ENCODE peak calls at places on chromosomes 11 and 22, in nine cellular contexts. F is aorta; G is activated naive CD4-positive, alpha-beta T cell treated with anti-CD3 and anti-CD28 coated beads, Interleukin-2, amount 10 ng/mL, durations not matched to agents 7 days and 5 days; L is AG08395; R is ureter; Q is CD4-positive, CD25-positive, alpha-beta regulatory T cell; V is upper lobe of left lung; P is DMS153; K is neuronal stem cell. E is an unnamed sample.
A peak's percentile ranks its signal among the peaks of the same experiment; 100 is the strongest.

GRCh38 chr22:30432520-30432919 is 7.0 kb downstream of the MTFP1 start:
- DNase-seq in F (no peak), G (no peak), L (no peak), R (no peak), Q (no peak), V (no peak), P (no peak), K (no peak), E (no peak)

GRCh38 chr11:2853401-2853800 is 32.2 kb downstream of the CDKN1C start:
- DNase-seq in F (no peak), G (no peak), L (no peak), R (no peak), Q (no peak), V (no peak), P (no peak), K (no peak), E (no peak)

GRCh38 chr11:14376920-14377319 is 17.9 kb upstream of the RRAS2 start:
- DNase-seq in F (no peak), G (no peak), L (no peak), R (no peak), Q (no peak), V (no peak), P (no peak), K (no peak), E (no peak)

GRCh38 chr11:78715639-78716311 is 141.1 kb upstream of the NARS2 start:
- DNase-seq in F (peak; percentile 89), G (peak; percentile 59), L (peak; percentile 75), R (peak; percentile 46), Q (no peak), V (no peak), P (peak; percentile 73), K (peak; percentile 59), E (peak; percentile 58)

GRCh38 chr11:116180806-116181600 is 591.8 kb downstream of the BUD13 start:
- DNase-seq in F (peak; percentile 51), G (no peak), L (no peak), R (no peak), Q (no peak), V (no peak), P (no peak), K (no peak), E (no peak)

GRCh38 chr22:43789452-43789851 is 22.7 kb downstream of the EFCAB6 start:
- DNase-seq in F (no peak), G (no peak), L (peak; percentile 96), R (no peak), Q (no peak), V (no peak), P (no peak), K (no peak), E (peak; percentile 71)

GRCh38 chr11:119626910-119627305 is 102.1 kb downstream of the NECTIN1 start:
- DNase-seq in F (no peak), G (no peak), L (no peak), R (no peak), Q (no peak), V (peak; percentile 60), P (no peak), K (no peak), E (no peak)

GRCh38 chr22:38259370-38259769 is 13.4 kb downstream of the TMEM184B start:
- DNase-seq in F (no peak), G (no peak), L (no peak), R (no peak), Q (no peak), V (no peak), P (no peak), K (no peak), E (no peak)

GRCh38 chr11:46066335-46066734 is 54.9 kb downstream of the PHF21A start:
- DNase-seq in F (no peak), G (no peak), L (no peak), R (peak; percentile 43), Q (no peak), V (no peak), P (no peak), K (no peak), E (no peak)

GRCh38 chr11:48177661-48178060 is 38.9 kb upstream of the OR4B1 start:
- DNase-seq in F (no peak), G (no peak), L (no peak), R (no peak), Q (no peak), V (no peak), P (no peak), K (no peak), E (no peak)

GRCh38 chr11:116928845-116929244 is 91.4 kb upstream of the APOA1 start:
- DNase-seq in F (no peak), G (no peak), L (no peak), R (no peak), Q (no peak), V (no peak), P (no peak), K (no peak), E (no peak)

GRCh38 chr22:34161724-34162123 is 241.4 kb upstream of the LARGE1 start:
- DNase-seq in F (no peak), G (no peak), L (no peak), R (no peak), Q (no peak), V (no peak), P (no peak), K (no peak), E (no peak)

GRCh38 chr11:35623708-35624168 is 5.5 kb downstream of the FJX1 start:
- DNase-seq in F (no peak), G (no peak), L (no peak), R (no peak), Q (no peak), V (no peak), P (peak; percentile 4), K (no peak), E (peak; percentile 61)

GRCh38 chr11:102220728-102221467 is 96.4 kb upstream of the BIRC3 start:
- DNase-seq in F (no peak), G (no peak), L (no peak), R (no peak), Q (no peak), V (no peak), P (no peak), K (no peak), E (no peak)

GRCh38 chr11:45444796-45445195 is 158.7 kb upstream of the SYT13 start:
- DNase-seq in F (no peak), G (no peak), L (no peak), R (peak; percentile 51), Q (no peak), V (no peak), P (no peak), K (no peak), E (no peak)

GRCh38 chr11:28049338-28050216 is 58.4 kb downstream of the KIF18A start:
- DNase-seq in F (no peak), G (no peak), L (no peak), R (no peak), Q (no peak), V (no peak), P (peak; percentile 16), K (no peak), E (no peak)

GRCh38 chr11:134574425-134574824 is 162.4 kb upstream of the B3GAT1 start:
- DNase-seq in F (peak; percentile 20), G (no peak), L (no peak), R (no peak), Q (no peak), V (no peak), P (no peak), K (no peak), E (no peak)

GRCh38 chr22:25694167-25694907 is 47.7 kb upstream of the MYO18B start:
- DNase-seq in F (no peak), G (no peak), L (no peak), R (no peak), Q (no peak), V (peak; percentile 61), P (no peak), K (no peak), E (no peak)

GRCh38 chr11:16158426-16158994 is 197.8 kb downstream of the SOX6 start:
- DNase-seq in F (no peak), G (no peak), L (no peak), R (no peak), Q (no peak), V (no peak), P (no peak), K (no peak), E (no peak)

GRCh38 chr11:129093283-129093682 is 98.8 kb downstream of the ARHGAP32 start:
- DNase-seq in F (no peak), G (no peak), L (no peak), R (no peak), Q (no peak), V (no peak), P (no peak), K (no peak), E (no peak)

GRCh38 chr11:130999992-131000770 is 83.9 kb upstream of the SNX19 start:
- DNase-seq in F (no peak), G (no peak), L (peak; percentile 69), R (no peak), Q (no peak), V (no peak), P (peak; percentile 30), K (no peak), E (peak; percentile 44)

GRCh38 chr11:67351275-67352005 is 1.9 kb downstream of the POLD4 start:
- DNase-seq in F (peak; percentile 87), G (peak; percentile 72), L (peak; percentile 83), R (peak; percentile 76), Q (peak; percentile 61), V (no peak), P (no peak), K (no peak), E (peak; percentile 85)

GRCh38 chr11:12841946-12842630 is 167.0 kb upstream of the RASSF10 start:
- DNase-seq in F (no peak), G (no peak), L (peak; percentile 68), R (no peak), Q (no peak), V (no peak), P (peak; percentile 72), K (no peak), E (peak; percentile 63)

GRCh38 chr11:92266821-92267220 is 42.2 kb downstream of the FAT3 start:
- DNase-seq in F (no peak), G (no peak), L (no peak), R (no peak), Q (no peak), V (no peak), P (no peak), K (no peak), E (no peak)

GRCh38 chr11:35714882-35715612 is 52.5 kb downstream of the TRIM44 start:
- DNase-seq in F (no peak), G (no peak), L (peak; percentile 20), R (no peak), Q (no peak), V (no peak), P (no peak), K (no peak), E (peak; percentile 34)

GRCh38 chr11:86119062-86119461 is 50.2 kb upstream of the PICALM start:
- DNase-seq in F (no peak), G (no peak), L (no peak), R (no peak), Q (no peak), V (no peak), P (no peak), K (no peak), E (no peak)

GRCh38 chr11:27118371-27118770 is 77.8 kb downstream of the BBOX1 start:
- DNase-seq in F (no peak), G (no peak), L (peak; percentile 22), R (no peak), Q (no peak), V (no peak), P (no peak), K (no peak), E (no peak)

GRCh38 chr22:36816338-36816634 is 549 bp downstream of the PVALB start:
- DNase-seq in F (no peak), G (no peak), L (no peak), R (no peak), Q (no peak), V (no peak), P (no peak), K (no peak), E (no peak)

GRCh38 chr11:16312242-16312641 is 44.1 kb downstream of the SOX6 start:
- DNase-seq in F (no peak), G (no peak), L (no peak), R (no peak), Q (no peak), V (no peak), P (peak; percentile 56), K (no peak), E (no peak)

GRCh38 chr11:107928767-107929507 is 689 bp downstream of the RAB39A start:
- DNase-seq in F (no peak), G (no peak), L (no peak), R (no peak), Q (no peak), V (peak; percentile 56), P (peak; percentile 28), K (peak; percentile 6), E (no peak)

E was measured in hepatic stellate cell.